ENCODE peak calls at places on chromosomes 12 and 14, in nine cellular contexts. V is A549, A is right lobe of liver, K is body of pancreas, U is stomach, H is gastrocnemius medialis, O is thyroid gland, G is prostate gland, N is tibial nerve. T is an unnamed sample.

GRCh38 chr14:69204753-69205152 is 13.5 kb downstream of the EXD2 start:
- DNase-seq in V (no peak), A (no peak), K (no peak), U (no peak), H (no peak), O (no peak), G (no peak), N (no peak), T (no peak)

GRCh38 chr14:103302966-103303365 is 31.1 kb upstream of the EIF5 start:
- DNase-seq in V (no peak), A (no peak), K (no peak), U (no peak), H (no peak), O (no peak), G (no peak), N (no peak), T (no peak)

GRCh38 chr14:100428727-100429126 is 105.6 kb downstream of the SLC25A47 start:
- DNase-seq in V (no peak), A (no peak), K (no peak), U (no peak), H (no peak), O (no peak), G (no peak), N (no peak), T (no peak)

GRCh38 chr14:21525571-21525970 is 575 bp downstream of the SALL2 start:
- DNase-seq in V (no peak), A (no peak), K (peak), U (no peak), H (no peak), O (peak), G (no peak), N (no peak), T (peak)

GRCh38 chr12:97984951-97985350 is 522.3 kb downstream of the RMST start:
- DNase-seq in V (no peak), A (no peak), K (no peak), U (no peak), H (no peak), O (no peak), G (peak), N (no peak), T (no peak)

GRCh38 chr14:99774526-99775307 is 18.5 kb upstream of the EML1 start:
- DNase-seq in V (no peak), A (no peak), K (peak), U (peak), H (no peak), O (peak), G (no peak), N (peak), T (peak)

GRCh38 chr12:71169286-71169685 is 11.5 kb upstream of the TSPAN8 start:
- DNase-seq in V (no peak), A (no peak), K (no peak), U (no peak), H (no peak), O (no peak), G (no peak), N (no peak), T (no peak)

GRCh38 chr12:52789637-52790426 is 6.1 kb downstream of the KRT3 start:
- DNase-seq in V (no peak), A (no peak), K (peak), U (peak), H (no peak), O (peak), G (no peak), N (no peak), T (no peak)

GRCh38 chr14:54207476-54207875 is 189.3 kb upstream of the CDKN3 start:
- DNase-seq in V (no peak), A (no peak), K (no peak), U (no peak), H (no peak), O (no peak), G (no peak), N (no peak), T (no peak)

GRCh38 chr12:47534695-47535094 is 171.1 kb downstream of the RPAP3 start:
- DNase-seq in V (no peak), A (no peak), K (no peak), U (no peak), H (no peak), O (no peak), G (no peak), N (no peak), T (no peak)

GRCh38 chr14:39122330-39123138 is 8.4 kb downstream of the GEMIN2 start:
- DNase-seq in V (no peak), A (no peak), K (no peak), U (no peak), H (no peak), O (no peak), G (no peak), N (no peak), T (no peak)

GRCh38 chr14:58817846-58818245 is 180.1 kb downstream of the DACT1 start:
- DNase-seq in V (no peak), A (no peak), K (no peak), U (no peak), H (no peak), O (no peak), G (no peak), N (no peak), T (no peak)

GRCh38 chr12:9122166-9122609 is 6.5 kb upstream of the A2M start:
- DNase-seq in V (no peak), A (no peak), K (no peak), U (no peak), H (no peak), O (no peak), G (no peak), N (no peak), T (no peak)

GRCh38 chr12:57576613-57577160 is 14.3 kb upstream of the PIP4K2C start:
- DNase-seq in V (no peak), A (no peak), K (no peak), U (no peak), H (no peak), O (no peak), G (no peak), N (no peak), T (no peak)

GRCh38 chr12:34304546-34304945 is 282.2 kb downstream of the ALG10 start:
- DNase-seq in V (no peak), A (no peak), K (no peak), U (no peak), H (no peak), O (no peak), G (no peak), N (no peak), T (no peak)

GRCh38 chr12:90058721-90059120 is 350.1 kb upstream of the ATP2B1 start:
- DNase-seq in V (no peak), A (no peak), K (no peak), U (no peak), H (no peak), O (no peak), G (no peak), N (no peak), T (no peak)

GRCh38 chr14:35122696-35123387 is 490 bp downstream of the PRORP start:
- DNase-seq in V (peak), A (no peak), K (no peak), U (no peak), H (peak), O (peak), G (peak), N (no peak), T (no peak)

GRCh38 chr14:65282909-65283253 is 129.6 kb upstream of the FUT8 start:
- DNase-seq in V (no peak), A (no peak), K (no peak), U (no peak), H (no peak), O (no peak), G (no peak), N (no peak), T (no peak)

GRCh38 chr12:129193263-129193871 is 340.1 kb downstream of the GLT1D1 start:
- DNase-seq in V (peak), A (no peak), K (no peak), U (peak), H (no peak), O (no peak), G (no peak), N (no peak), T (no peak)

DNA sequence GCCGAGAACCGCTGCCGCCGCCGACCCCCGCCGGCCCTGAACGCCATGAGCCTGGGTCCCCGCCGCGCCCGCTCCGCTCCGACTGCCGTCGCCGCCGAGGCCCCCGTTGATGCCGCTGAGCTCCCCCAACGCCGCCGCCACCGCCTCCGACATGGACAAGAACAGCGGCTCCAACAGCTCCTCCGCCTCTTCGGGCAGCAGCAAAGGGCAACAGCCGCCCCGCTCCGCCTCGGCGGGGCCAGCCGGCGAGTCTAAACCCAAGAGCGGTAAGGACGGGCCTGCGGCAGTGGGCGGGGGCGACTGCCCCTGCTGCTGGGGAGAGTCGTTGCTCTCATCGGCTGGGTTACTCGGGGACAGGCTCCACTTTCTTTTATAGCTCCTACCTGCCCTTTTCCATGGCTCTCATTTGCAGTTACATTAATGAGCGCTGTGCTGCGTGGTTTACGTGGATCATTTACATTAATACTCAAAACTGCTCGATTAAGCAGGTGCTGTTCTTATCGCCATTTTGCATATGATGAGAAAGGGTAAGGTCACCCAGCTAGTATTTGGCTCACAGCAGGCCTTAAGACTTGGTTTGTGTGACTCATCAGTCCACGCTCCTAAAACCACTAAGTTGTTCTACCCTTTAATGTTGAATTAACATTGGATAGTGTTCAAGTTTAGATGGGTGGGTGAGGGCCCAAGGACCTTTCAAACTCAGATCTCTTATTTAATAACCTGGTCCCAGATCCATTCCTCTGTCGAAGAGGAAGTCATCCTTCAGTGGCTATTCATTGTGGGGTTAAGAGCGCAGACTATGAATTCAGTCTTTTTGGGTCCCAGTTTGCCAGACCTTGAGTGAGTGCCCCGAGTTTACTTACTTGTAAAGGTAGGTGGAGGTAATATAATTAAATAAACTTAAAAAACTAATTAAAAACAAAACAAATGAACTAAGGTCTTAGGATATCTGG is 823 bp downstream of the RNF10 start:
- DNase-seq in V (peak), A (peak), K (peak), U (peak), H (peak), O (peak), G (peak), N (no peak), T (peak)
- TF ChIP-seq POLR2A in V (no peak), A (no peak), K (no peak), U (no peak), H (peak), O (no peak), G (no peak), N (no peak), T (no peak)

GRCh38 chr14:105061428-105062047 is 3.7 kb downstream of the GPR132 start:
- DNase-seq in V (no peak), A (peak), K (no peak), U (peak), H (peak), O (peak), G (no peak), N (no peak), T (no peak)
- H3K27ac ChIP-seq in V (no peak), A (peak), K (peak), U (peak), H (peak), O (peak), G (no peak), N (peak), T (peak)

GRCh38 chr12:94954029-94954685 is 49.3 kb downstream of the NDUFA12 start:
- DNase-seq in V (peak), A (no peak), K (peak), U (no peak), H (peak), O (no peak), G (peak), N (no peak), T (no peak)
- TF ChIP-seq POLR2A in V (no peak), A (no peak), K (no peak), U (no peak), H (no peak), O (no peak), G (no peak), N (no peak), T (no peak)

GRCh38 chr12:65022441-65022840 is 98.7 kb downstream of the WIF1 start:
- DNase-seq in V (no peak), A (no peak), K (no peak), U (no peak), H (no peak), O (no peak), G (no peak), N (no peak), T (no peak)

GRCh38 chr12:65023485-65023884 is 97.6 kb downstream of the WIF1 start:
- DNase-seq in V (no peak), A (no peak), K (no peak), U (no peak), H (no peak), O (no peak), G (no peak), N (no peak), T (no peak)

GRCh38 chr12:65022960-65023359 is 98.1 kb downstream of the WIF1 start:
- DNase-seq in V (no peak), A (no peak), K (no peak), U (no peak), H (no peak), O (no peak), G (no peak), N (no peak), T (no peak)

GRCh38 chr12:65019696-65020095 is 101.4 kb downstream of the WIF1 start:
- DNase-seq in V (no peak), A (no peak), K (no peak), U (no peak), H (no peak), O (no peak), G (no peak), N (no peak), T (no peak)

DNA sequence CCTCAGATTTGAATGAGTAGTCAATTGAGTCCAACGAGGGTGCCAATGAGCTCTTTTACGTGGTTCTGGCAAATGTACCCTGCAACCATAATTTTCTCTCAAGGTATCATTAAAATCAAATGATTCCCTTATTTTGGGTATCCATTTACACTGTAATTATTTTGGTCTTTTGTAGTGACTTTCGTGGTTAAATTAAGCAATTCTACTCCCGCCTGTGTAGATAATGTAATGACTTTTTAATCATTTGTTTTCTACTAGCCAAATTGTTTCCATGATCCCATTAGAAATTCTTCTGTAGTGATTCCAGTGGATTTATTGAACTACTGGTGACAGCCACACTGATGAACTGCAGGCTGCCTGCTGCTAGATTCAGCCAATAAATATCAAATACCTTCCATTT is 96.0 kb downstream of the WIF1 start:
- DNase-seq in V (no peak), A (no peak), K (no peak), U (no peak), H (no peak), O (no peak), G (no peak), N (no peak), T (no peak)
- H3K27ac ChIP-seq in V (no peak), A (no peak), K (no peak), U (no peak), H (no peak), O (no peak), G (no peak), N (no peak), T (no peak)